ENCODE peak calls at places on chromosomes 12 and 14, in eight cellular contexts. M is transverse colon, R is ovary, Z is stomach, F is K562, L is sigmoid colon, G is tibial nerve, I is H1. D is an unnamed sample. For H3K27me3, the result is how much of the 10 kb centered on the place peaks cover.

GRCh38 chr12:128387811-128388422 is 120.9 kb downstream of the TMEM132C start:
- DNase-seq in F (peak), I (peak), M (peak), Z (peak), R (peak), G (peak), L (no peak), D (peak)

GRCh38 chr14:79668941-79669340 is 542.4 kb downstream of the DIO2 start:
- DNase-seq in L (no peak), G (no peak), Z (no peak), I (no peak), R (no peak), M (no peak), F (no peak), D (no peak)

GRCh38 chr14:25006961-25007795 is 42.8 kb downstream of the STXBP6 start:
- DNase-seq in R (no peak), Z (no peak), M (no peak), L (no peak), G (no peak), I (no peak), F (no peak), D (no peak)

GRCh38 chr14:93962701-93963601 is 13.4 kb downstream of the ASB2 start:
- DNase-seq in Z (no peak), M (peak), I (no peak), G (no peak), L (no peak), R (no peak), F (no peak), D (peak)

GRCh38 chr12:126107659-126108058 is 1042.4 kb downstream of the AACS start:
- DNase-seq in Z (no peak), I (no peak), M (no peak), F (no peak), R (no peak), L (no peak), G (no peak), D (no peak)

GRCh38 chr14:100836053-100836805 is 10.3 kb downstream of the MEG3 start:
- DNase-seq in M (no peak), R (no peak), Z (no peak), L (no peak), I (no peak), G (no peak), F (no peak), D (no peak)

GRCh38 chr12:109087250-109087649 is 6.0 kb downstream of the ALKBH2 start:
- DNase-seq in R (no peak), M (no peak), I (no peak), L (no peak), F (no peak), G (no peak), Z (no peak), D (no peak)

GRCh38 chr12:52440821-52441319 is 6.7 kb upstream of the KRT75 start:
- DNase-seq in L (no peak), Z (no peak), M (no peak), I (no peak), F (no peak), G (no peak), R (no peak), D (no peak)

GRCh38 chr12:50598321-50598862 is 93.6 kb downstream of the DIP2B start:
- DNase-seq in M (no peak), R (no peak), Z (no peak), F (no peak), G (peak), L (no peak), I (no peak), D (no peak)

DNA sequence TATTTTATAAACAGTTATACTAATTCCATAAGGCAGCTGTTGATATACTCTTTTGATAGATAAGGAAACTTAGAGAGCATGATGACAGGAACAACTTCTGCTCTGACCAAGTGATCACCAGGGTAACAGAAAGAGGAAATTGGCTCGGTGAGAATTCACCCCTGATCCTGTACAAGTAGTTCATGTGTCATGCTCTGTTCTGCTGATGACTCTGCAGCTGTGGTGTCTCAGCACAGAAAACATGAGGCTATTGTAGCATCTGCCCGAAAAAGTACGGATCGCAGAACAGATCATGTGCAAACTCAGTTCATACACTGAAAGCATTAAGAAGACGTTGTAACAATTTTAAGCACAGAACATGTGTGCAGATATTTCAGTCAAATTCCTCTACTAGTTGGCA is 345.0 kb downstream of the LRIG3 start:
- DNase-seq in I (no peak), M (no peak), G (no peak), R (peak), Z (no peak), L (peak), F (no peak), D (no peak)
- TF ChIP-seq EP300 in I (no peak), M (no peak), G (no peak), R (no peak), Z (no peak), L (no peak), F (no peak), D (no peak)

DNA sequence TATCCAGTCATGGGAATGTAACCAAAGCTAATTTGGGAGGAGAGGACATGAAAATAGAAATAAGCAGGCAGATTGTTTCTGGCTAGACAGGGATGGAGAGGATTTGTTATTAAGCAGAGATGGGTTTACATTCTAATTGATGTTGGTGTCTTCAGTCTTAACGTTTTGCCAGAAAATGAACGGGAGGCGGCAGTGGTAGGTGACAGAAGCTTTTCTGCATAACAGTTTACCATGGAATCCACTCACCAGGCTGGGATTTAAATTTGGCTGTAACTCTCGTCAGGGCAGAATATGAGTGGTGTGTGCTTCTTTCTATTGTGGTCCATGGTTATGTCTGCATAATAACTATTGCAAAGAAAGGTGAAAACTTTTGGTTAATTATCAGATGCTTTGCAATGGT is 50.2 kb upstream of the OTX2 start:
- DNase-seq in M (no peak), R (no peak), L (no peak), G (no peak), I (no peak), Z (no peak), F (no peak), D (no peak)
- H3K27me3 ChIP-seq in M (under half), R (under half), L (under half), G (under half), I (under half), Z (under half), F (under half), D (under half)

DNA sequence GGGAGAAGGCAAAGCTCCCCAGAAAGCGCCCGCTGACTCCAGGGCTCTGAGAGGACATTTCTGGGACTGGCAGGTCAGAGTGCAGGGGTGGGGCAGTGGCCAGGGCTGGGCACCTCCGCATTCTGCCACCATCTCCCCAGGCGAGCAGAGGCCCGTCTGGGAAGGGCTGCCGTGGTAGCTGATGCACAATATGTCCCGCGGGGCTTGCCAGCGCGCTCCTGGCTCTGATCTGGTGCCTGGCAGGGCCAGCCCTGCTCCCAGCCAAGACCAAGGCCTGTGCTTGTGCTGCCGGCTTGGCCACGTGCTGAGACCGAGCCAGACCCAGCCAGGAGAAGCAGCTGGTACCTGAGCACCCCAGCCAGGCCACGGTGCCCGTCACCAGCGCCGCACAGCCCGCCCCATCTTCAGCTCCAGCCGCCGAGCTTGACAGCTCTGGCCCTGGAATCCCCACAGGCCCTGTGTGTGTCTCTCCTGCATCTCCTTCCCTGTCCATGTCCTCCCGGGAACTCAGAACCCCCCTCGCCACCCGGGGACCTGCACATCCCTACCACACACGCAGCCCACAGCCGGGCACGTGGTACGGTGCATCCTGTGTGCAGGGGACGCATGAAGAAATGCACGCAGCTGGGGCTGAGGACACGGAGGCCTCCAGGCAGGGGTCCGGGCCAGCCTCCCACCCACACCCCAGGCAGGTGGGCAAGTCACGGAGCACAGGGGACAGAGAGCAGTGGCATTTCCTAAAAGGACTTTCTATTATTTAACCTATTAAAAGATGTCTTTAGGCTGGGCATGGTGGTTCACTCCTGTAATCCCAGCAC is 68.6 kb upstream of the C14orf180 start:
- DNase-seq in L (no peak), Z (peak), R (no peak), I (peak), M (no peak), G (no peak), F (no peak), D (peak)
- TF ChIP-seq EP300 in L (no peak), Z (no peak), R (no peak), I (no peak), M (no peak), G (no peak), F (no peak), D (no peak)

DNA sequence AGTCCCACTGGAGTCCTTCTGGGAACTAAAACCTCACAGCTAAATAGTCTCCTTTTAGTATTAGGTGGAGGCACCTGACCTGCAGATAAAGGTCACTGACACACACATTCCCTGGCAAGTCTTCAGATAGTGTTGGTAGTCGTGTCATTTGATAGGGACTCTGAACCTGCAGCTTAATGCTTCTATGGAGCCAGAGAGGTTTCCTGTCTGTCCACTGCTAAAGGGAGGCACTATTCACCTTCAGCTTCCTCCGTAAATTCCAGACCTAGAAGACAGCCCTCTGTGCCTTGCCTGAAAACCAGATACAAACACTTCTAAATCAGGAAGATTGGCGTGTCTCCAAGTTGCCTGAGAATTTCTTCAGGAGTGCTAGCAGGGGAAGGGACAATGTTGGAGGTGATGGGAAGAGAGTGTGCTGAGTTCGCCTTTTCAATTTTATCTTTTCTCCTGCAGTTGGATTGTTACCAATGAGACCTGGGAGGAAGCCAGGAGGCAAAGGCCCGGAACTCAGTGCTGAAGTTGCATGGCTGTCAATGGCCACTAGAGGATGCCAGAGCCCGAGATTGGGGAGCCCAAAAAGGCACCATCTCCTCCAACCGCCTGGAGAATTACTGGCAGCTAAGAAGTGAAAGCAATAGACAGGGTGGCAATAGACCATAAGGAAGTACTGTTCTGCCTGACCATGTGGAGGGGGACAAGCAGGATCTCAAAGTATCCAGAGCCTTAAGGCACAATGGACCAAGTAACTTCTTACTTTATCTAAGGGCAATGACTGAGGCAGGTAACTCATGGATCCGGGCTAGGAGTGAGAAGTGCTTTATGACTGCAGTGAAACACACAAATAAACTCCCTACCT is 81.6 kb upstream of the SCAF11 start:
- DNase-seq in I (peak), M (peak), L (peak), Z (peak), R (peak), G (peak), F (peak), D (peak)
- H3K27me3 ChIP-seq in I (under half), M (under half), L (under half), Z (under half), R (under half), G (under half), F (under half), D (under half)